ENCODE peak calls at places on chromosomes 6 and 20, in nine cellular contexts. T is right lobe of liver, Q is Panc1, H is pancreas, Y is prostate gland, F is ovary, B is adrenal gland, S is upper lobe of right lung, J is tibial nerve. N is an unnamed sample.

GRCh38 chr20:32968833-32969241 is 35.4 kb downstream of the SUN5 start:
- DNase-seq in T (no peak), Q (no peak), H (no peak), Y (no peak), F (no peak), B (no peak), S (peak), J (no peak), N (no peak)

GRCh38 chr6:21371676-21372161 is 221.8 kb upstream of the SOX4 start:
- DNase-seq in T (no peak), Q (no peak), H (no peak), Y (no peak), F (no peak), B (no peak), S (no peak), J (no peak), N (no peak)

GRCh38 chr6:111731404-111732195 is 125.9 kb upstream of the TRAF3IP2 start:
- DNase-seq in T (no peak), Q (no peak), H (no peak), Y (no peak), F (no peak), B (no peak), S (no peak), J (no peak), N (no peak)

GRCh38 chr20:19079536-19080299 is 132.7 kb upstream of the SLC24A3 start:
- DNase-seq in T (no peak), Q (no peak), H (no peak), Y (no peak), F (no peak), B (no peak), S (no peak), J (no peak), N (no peak)

GRCh38 chr6:113644861-113645575 is 212.1 kb upstream of the MARCKS start:
- DNase-seq in T (no peak), Q (no peak), H (no peak), Y (no peak), F (no peak), B (no peak), S (no peak), J (no peak), N (peak)

GRCh38 chr20:21436186-21436585 is 38.9 kb upstream of the NKX2-4 start:
- DNase-seq in T (no peak), Q (peak), H (no peak), Y (no peak), F (no peak), B (no peak), S (no peak), J (no peak), N (peak)

GRCh38 chr6:128567029-128567428 is 46.6 kb upstream of the PTPRK start:
- DNase-seq in T (no peak), Q (no peak), H (no peak), Y (no peak), F (no peak), B (no peak), S (no peak), J (no peak), N (peak)

GRCh38 chr6:106117579-106117978 is 31.4 kb downstream of the PRDM1 start:
- DNase-seq in T (no peak), Q (no peak), H (no peak), Y (no peak), F (no peak), B (no peak), S (no peak), J (no peak), N (no peak)

GRCh38 chr6:47277702-47278101 is 32.0 kb downstream of the TNFRSF21 start:
- DNase-seq in T (no peak), Q (no peak), H (no peak), Y (no peak), F (no peak), B (no peak), S (no peak), J (no peak), N (no peak)

GRCh38 chr20:1001981-1002681 is at the start of gene RSPO4:
- DNase-seq in T (no peak), Q (no peak), H (no peak), Y (no peak), F (no peak), B (no peak), S (peak), J (no peak), N (peak)

GRCh38 chr6:39156763-39157162 is 41.8 kb upstream of the SAYSD1 start:
- DNase-seq in T (no peak), Q (no peak), H (no peak), Y (no peak), F (no peak), B (no peak), S (no peak), J (no peak), N (no peak)

GRCh38 chr20:51187318-51187717 is 164.4 kb upstream of the KCNG1 start:
- DNase-seq in T (no peak), Q (no peak), H (no peak), Y (no peak), F (no peak), B (no peak), S (no peak), J (no peak), N (no peak)

GRCh38 chr6:73452107-73452461 is at the start of gene CGAS:
- DNase-seq in T (peak), Q (peak), H (peak), Y (peak), F (no peak), B (peak), S (peak), J (peak), N (peak)

GRCh38 chr6:26196846-26197683 is 109.8 kb downstream of the HFE start:
- DNase-seq in T (peak), Q (peak), H (no peak), Y (peak), F (peak), B (peak), S (no peak), J (peak), N (peak)

GRCh38 chr6:135434095-135434494 is 63.4 kb downstream of the AHI1 start:
- DNase-seq in T (no peak), Q (no peak), H (no peak), Y (no peak), F (no peak), B (no peak), S (no peak), J (no peak), N (no peak)

GRCh38 chr20:4406627-4407026 is 315.1 kb upstream of the PRND start:
- DNase-seq in T (no peak), Q (no peak), H (no peak), Y (no peak), F (no peak), B (peak), S (no peak), J (no peak), N (peak)

GRCh38 chr6:157449610-157450009 is 68.6 kb downstream of the ZDHHC14 start:
- DNase-seq in T (no peak), Q (no peak), H (no peak), Y (no peak), F (no peak), B (no peak), S (no peak), J (no peak), N (no peak)

GRCh38 chr6:53199156-53199555 is 50.5 kb upstream of the GCM1 start:
- DNase-seq in T (no peak), Q (no peak), H (no peak), Y (no peak), F (no peak), B (no peak), S (no peak), J (no peak), N (no peak)

GRCh38 chr6:32146687-32147086 is 5.1 kb downstream of the PRRT1 start:
- DNase-seq in T (no peak), Q (no peak), H (no peak), Y (no peak), F (no peak), B (no peak), S (no peak), J (no peak), N (no peak)

GRCh38 chr6:95133578-95133977 is 443.8 kb upstream of the MANEA start:
- DNase-seq in T (no peak), Q (peak), H (no peak), Y (no peak), F (no peak), B (no peak), S (no peak), J (no peak), N (peak)

GRCh38 chr20:41664584-41664983 is 46.4 kb upstream of the CHD6 start:
- DNase-seq in T (no peak), Q (no peak), H (no peak), Y (no peak), F (no peak), B (no peak), S (no peak), J (no peak), N (peak)

GRCh38 chr6:158810149-158811095 is 8.7 kb downstream of the EZR start:
- DNase-seq in T (no peak), Q (no peak), H (no peak), Y (no peak), F (no peak), B (no peak), S (no peak), J (no peak), N (no peak)

GRCh38 chr6:44257753-44258324 is 511 bp upstream of the SLC35B2 start:
- DNase-seq in T (no peak), Q (no peak), H (no peak), Y (no peak), F (no peak), B (no peak), S (peak), J (no peak), N (no peak)

GRCh38 chr6:11750682-11751081 is 27.9 kb downstream of the ADTRP start:
- DNase-seq in T (no peak), Q (no peak), H (no peak), Y (no peak), F (no peak), B (no peak), S (no peak), J (no peak), N (no peak)

GRCh38 chr6:143349530-143349929 is 101.0 kb downstream of the ADAT2 start:
- DNase-seq in T (no peak), Q (no peak), H (no peak), Y (no peak), F (no peak), B (no peak), S (no peak), J (no peak), N (no peak)

GRCh38 chr20:23122959-23123655 is 37.0 kb upstream of the CD93 start:
- DNase-seq in T (no peak), Q (no peak), H (no peak), Y (no peak), F (no peak), B (no peak), S (peak), J (no peak), N (no peak)

GRCh38 chr20:58492795-58493538 is 22.2 kb downstream of the APCDD1L start:
- DNase-seq in T (no peak), Q (no peak), H (no peak), Y (no peak), F (no peak), B (no peak), S (no peak), J (no peak), N (no peak)

GRCh38 chr20:10739575-10739974 is 65.8 kb upstream of the JAG1 start:
- DNase-seq in T (no peak), Q (no peak), H (no peak), Y (peak), F (no peak), B (no peak), S (no peak), J (no peak), N (peak)

GRCh38 chr6:15441215-15441868 is 195.5 kb downstream of the JARID2 start:
- DNase-seq in T (no peak), Q (peak), H (peak), Y (no peak), F (no peak), B (peak), S (no peak), J (peak), N (peak)

GRCh38 chr6:10350720-10351119 is 64.2 kb downstream of the TFAP2A start:
- DNase-seq in T (no peak), Q (no peak), H (no peak), Y (no peak), F (no peak), B (no peak), S (no peak), J (no peak), N (no peak)
- H3K27ac ChIP-seq in T (no peak), Q (no peak), H (no peak), Y (no peak), F (no peak), B (no peak), S (no peak), J (no peak), N (no peak)

DNA sequence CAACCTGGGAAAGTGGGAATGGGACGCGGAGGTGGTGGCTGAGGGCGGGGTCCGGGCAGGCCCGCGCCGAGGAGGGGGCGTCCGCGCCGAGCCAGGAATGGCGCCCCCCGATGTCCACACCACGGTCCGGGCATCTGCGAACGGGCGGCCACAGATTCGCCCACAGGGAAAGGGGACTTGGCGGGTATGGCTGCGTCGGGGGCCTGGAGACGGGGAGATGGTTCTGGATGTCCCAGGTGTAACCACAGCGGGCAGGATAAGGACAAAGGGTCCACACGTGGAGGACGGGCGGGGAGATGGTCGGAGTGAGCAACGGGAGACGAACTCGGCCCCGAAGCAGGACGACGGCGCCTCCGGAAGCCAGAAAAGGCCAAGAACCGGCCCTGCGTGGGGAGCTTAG is 124.6 kb downstream of the WDR27 start:
- DNase-seq in T (no peak), Q (no peak), H (no peak), Y (no peak), F (no peak), B (no peak), S (no peak), J (no peak), N (no peak)
- TF ChIP-seq CTCF in T (no peak), Q (no peak), H (no peak), Y (no peak), F (no peak), B (no peak), S (no peak), J (no peak), N (no peak)

GRCh38 chr6:155240905-155241600 is 22.8 kb upstream of the CLDN20 start:
- DNase-seq in T (no peak), Q (no peak), H (no peak), Y (no peak), F (no peak), B (no peak), S (no peak), J (no peak), N (no peak)

GRCh38 chr6:155244434-155244833 is 19.4 kb upstream of the CLDN20 start:
- DNase-seq in T (no peak), Q (no peak), H (no peak), Y (no peak), F (no peak), B (no peak), S (no peak), J (no peak), N (no peak)

GRCh38 chr6:155245193-155245592 is 18.6 kb upstream of the CLDN20 start:
- DNase-seq in T (no peak), Q (no peak), H (no peak), Y (no peak), F (no peak), B (no peak), S (no peak), J (no peak), N (no peak)

GRCh38 chr6:155245871-155246270 is 17.9 kb upstream of the CLDN20 start:
- DNase-seq in T (no peak), Q (no peak), H (no peak), Y (no peak), F (no peak), B (no peak), S (no peak), J (no peak), N (no peak)

GRCh38 chr6:155241966-155242365 is 21.8 kb upstream of the CLDN20 start:
- DNase-seq in T (no peak), Q (no peak), H (no peak), Y (no peak), F (no peak), B (no peak), S (no peak), J (no peak), N (no peak)
- H3K27ac ChIP-seq in T (no peak), Q (peak), H (no peak), Y (no peak), F (no peak), B (no peak), S (no peak), J (no peak), N (no peak)

DNA sequence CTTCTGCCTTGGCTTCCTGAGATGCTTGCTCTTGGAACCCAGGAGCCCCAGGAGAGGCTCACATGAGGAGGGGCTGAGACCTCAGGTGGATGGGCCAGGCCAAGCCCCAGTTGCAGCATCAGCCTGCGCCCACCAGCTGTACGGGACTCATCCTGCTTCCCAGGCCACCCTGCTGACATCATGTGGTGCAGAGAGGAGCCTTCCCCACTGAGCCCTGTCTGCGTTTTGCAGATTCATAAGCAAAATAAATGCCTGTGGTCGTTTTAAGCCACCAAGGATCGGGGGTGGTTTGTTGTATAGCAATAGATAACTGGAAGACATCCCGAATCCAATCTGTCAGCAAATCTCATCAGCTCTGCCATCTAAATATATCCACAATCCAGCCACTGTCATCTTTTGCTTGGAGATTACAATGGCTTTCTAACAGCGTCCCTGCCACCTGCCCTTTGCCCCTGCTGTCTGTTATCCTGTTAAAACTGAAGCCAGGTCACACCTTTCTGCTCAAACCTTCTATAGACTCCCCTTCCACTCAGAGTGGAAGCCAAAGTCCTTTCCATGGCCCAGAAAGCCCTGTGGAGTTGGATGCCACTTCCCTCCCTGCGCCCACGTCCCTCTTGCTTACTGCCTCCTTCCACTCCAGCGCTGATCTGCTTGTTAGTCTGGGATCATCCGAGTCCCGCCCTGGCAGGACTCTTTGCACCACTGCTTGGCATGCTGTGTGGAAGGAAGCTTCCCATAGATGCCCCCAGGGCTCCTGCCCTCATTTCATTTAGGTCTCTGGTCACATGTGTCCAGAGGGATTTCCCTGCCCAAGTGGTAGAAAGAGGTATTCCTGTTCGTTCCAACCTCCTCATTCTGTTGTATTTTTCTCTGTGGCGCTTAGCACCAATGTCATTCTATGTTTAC is 24.0 kb upstream of the MLN start:
- DNase-seq in T (no peak), Q (no peak), H (no peak), Y (peak), F (no peak), B (no peak), S (no peak), J (no peak), N (no peak)
- TF ChIP-seq CTCF in T (no peak), Q (no peak), H (no peak), Y (no peak), F (no peak), B (no peak), S (no peak), J (no peak), N (no peak)

GRCh38 chr20:17646901-17647301 is 35.1 kb downstream of the RRBP1 start:
- DNase-seq in T (no peak), Q (no peak), H (peak), Y (no peak), F (peak), B (no peak), S (peak), J (no peak), N (no peak)
- H3K27ac ChIP-seq in T (no peak), Q (peak), H (peak), Y (peak), F (peak), B (peak), S (no peak), J (no peak), N (peak)

GRCh38 chr6:75236630-75237029 is 7.0 kb downstream of the COX7A2 start:
- DNase-seq in T (no peak), Q (no peak), H (no peak), Y (no peak), F (no peak), B (no peak), S (no peak), J (no peak), N (no peak)

GRCh38 chr6:75233097-75233615 is 10.4 kb downstream of the COX7A2 start:
- DNase-seq in T (no peak), Q (no peak), H (no peak), Y (no peak), F (no peak), B (no peak), S (no peak), J (no peak), N (no peak)

GRCh38 chr6:75234126-75234865 is 9.3 kb downstream of the COX7A2 start:
- DNase-seq in T (no peak), Q (no peak), H (no peak), Y (no peak), F (no peak), B (no peak), S (no peak), J (no peak), N (no peak)

GRCh38 chr6:75235271-75235670 is 8.3 kb downstream of the COX7A2 start:
- DNase-seq in T (no peak), Q (no peak), H (no peak), Y (no peak), F (no peak), B (no peak), S (no peak), J (no peak), N (no peak)

GRCh38 chr6:75230484-75231325 is 12.9 kb downstream of the COX7A2 start:
- DNase-seq in T (no peak), Q (no peak), H (no peak), Y (no peak), F (no peak), B (no peak), S (no peak), J (peak), N (peak)
- TF ChIP-seq CTCF in T (peak), Q (peak), H (peak), Y (peak), F (peak), B (peak), S (peak), J (peak), N (peak)

DNA sequence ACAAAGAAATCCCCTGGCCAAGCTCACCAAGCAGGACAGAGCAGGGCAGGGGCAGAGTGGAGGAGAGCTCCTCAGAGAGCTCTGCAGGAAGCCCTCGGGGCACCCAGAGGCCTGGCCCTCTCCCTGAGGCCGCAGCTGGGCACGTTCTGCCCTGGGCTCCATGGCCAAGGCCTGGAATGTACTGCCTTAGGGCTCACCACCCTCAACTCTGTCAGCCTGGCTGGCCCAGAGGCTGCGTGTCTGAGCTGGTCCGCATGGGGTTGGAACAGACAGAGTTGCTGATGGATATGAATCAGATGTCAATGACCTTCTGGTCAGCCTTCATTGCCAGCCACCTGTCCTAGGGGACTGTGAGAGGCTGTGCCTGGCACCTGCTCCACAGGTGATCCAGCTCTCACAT is 33.3 kb upstream of the PCMTD2 start:
- DNase-seq in T (peak), Q (no peak), H (no peak), Y (no peak), F (no peak), B (peak), S (no peak), J (no peak), N (peak)
- H3K27ac ChIP-seq in T (peak), Q (no peak), H (no peak), Y (no peak), F (peak), B (peak), S (no peak), J (no peak), N (peak)